ENCODE peak calls at places on chromosomes 2 and 18, in four cellular contexts. O is HepG2, H is K562, C is H1. G is an unnamed sample.
A peak's percentile ranks its signal among the peaks of the same experiment; 100 is the strongest.

GRCh38 chr2:42092084-42092996 is 44.5 kb downstream of the PKDCC start:
- DNase-seq in O (peak; percentile 98), H (no peak), C (no peak), G (no peak)

GRCh38 chr2:196168181-196168580 is 3.2 kb downstream of the STK17B start:
- DNase-seq in O (no peak), H (peak; percentile 34), C (no peak), G (no peak)

GRCh38 chr18:39913790-39914366 is 2041.2 kb upstream of the PIK3C3 start:
- DNase-seq in O (no peak), H (no peak), C (no peak), G (no peak)

GRCh38 chr2:233353101-233353768 is 1.1 kb upstream of the DGKD start:
- DNase-seq in O (no peak), H (no peak), C (no peak), G (no peak)

GRCh38 chr2:109615637-109616144 is 1.5 kb downstream of the SOWAHC start:
- DNase-seq in O (peak; percentile 73), H (no peak), C (peak; percentile 65), G (no peak)

GRCh38 chr2:226716126-226716525 is 83.5 kb downstream of the IRS1 start:
- DNase-seq in O (no peak), H (no peak), C (no peak), G (no peak)

GRCh38 chr2:176419591-176420071 is 150.4 kb downstream of the MTX2 start:
- DNase-seq in O (no peak), H (no peak), C (no peak), G (no peak)

GRCh38 chr2:231554748-231555545 is 24.7 kb upstream of the NMUR1 start:
- DNase-seq in O (no peak), H (no peak), C (no peak), G (no peak)

GRCh38 chr2:220394433-220394832 is 767.0 kb downstream of the SLC4A3 start:
- DNase-seq in O (no peak), H (no peak), C (no peak), G (no peak)

GRCh38 chr2:217331577-217332139 is 471.8 kb upstream of the TNP1 start:
- DNase-seq in O (peak; percentile 99), H (no peak), C (no peak), G (no peak)

GRCh38 chr18:48545690-48546365 is 7.0 kb downstream of the CTIF start:
- DNase-seq in O (no peak), H (peak; percentile 81), C (peak; percentile 62), G (no peak)

GRCh38 chr2:44168684-44169154 is at the start of gene PPM1B:
- DNase-seq in O (no peak), H (peak; percentile 99), C (peak; percentile 99), G (no peak)

GRCh38 chr18:37286801-37287200 is 278.8 kb downstream of the CELF4 start:
- DNase-seq in O (no peak), H (no peak), C (no peak), G (no peak)

GRCh38 chr18:55323051-55323994 is 264.7 kb downstream of the TCF4 start:
- DNase-seq in O (no peak), H (no peak), C (no peak), G (no peak)

GRCh38 chr2:32360416-32360815 is 3.6 kb downstream of the BIRC6 start:
- DNase-seq in O (no peak), H (no peak), C (no peak), G (no peak)

GRCh38 chr2:237695201-237695780 is 67.9 kb downstream of the LRRFIP1 start:
- DNase-seq in O (no peak), H (peak; percentile 57), C (no peak), G (peak; percentile 71)

GRCh38 chr18:63518178-63519012 is 23.8 kb upstream of the SERPINB12 start:
- DNase-seq in O (peak; percentile 75), H (peak; percentile 77), C (peak; percentile 60), G (peak; percentile 78)

GRCh38 chr2:216372761-216373291 is 543 bp upstream of the MARCHF4 start:
- DNase-seq in O (no peak), H (no peak), C (no peak), G (no peak)

GRCh38 chr18:69703461-69703860 is 244.2 kb downstream of the CD226 start:
- DNase-seq in O (no peak), H (no peak), C (no peak), G (no peak)

GRCh38 chr2:28950941-28951630 is 30.0 kb upstream of the TOGARAM2 start:
- DNase-seq in O (no peak), H (no peak), C (no peak), G (no peak)

GRCh38 chr2:233477548-233478433 is 88.8 kb downstream of the USP40 start:
- DNase-seq in O (no peak), H (no peak), C (no peak), G (no peak)

GRCh38 chr2:224682121-224682520 is 34.0 kb downstream of the CCDC195 start:
- DNase-seq in O (no peak), H (no peak), C (no peak), G (no peak)

GRCh38 chr2:200863655-200864205 is 728 bp downstream of the CLK1 start:
- DNase-seq in O (no peak), H (no peak), C (no peak), G (no peak)

GRCh38 chr18:22106536-22107292 is 62.7 kb upstream of the GATA6 start:
- DNase-seq in O (peak; percentile 12), H (peak; percentile 46), C (no peak), G (no peak)

GRCh38 chr2:215942194-215942593 is 71.2 kb downstream of the MREG start:
- DNase-seq in O (no peak), H (no peak), C (peak; percentile 24), G (no peak)

GRCh38 chr2:44118257-44118656 is 50.4 kb upstream of the PPM1B start:
- DNase-seq in O (no peak), H (peak; percentile 31), C (no peak), G (no peak)

GRCh38 chr2:217951521-217952247 is 51.1 kb downstream of the TNS1 start:
- DNase-seq in O (no peak), H (no peak), C (no peak), G (no peak)

GRCh38 chr18:66682855-66683322 is 79.0 kb upstream of the CDH19 start:
- DNase-seq in O (no peak), H (no peak), C (no peak), G (no peak)

GRCh38 chr2:16044946-16045456 is 104.7 kb downstream of the MYCN start:
- DNase-seq in O (no peak), H (no peak), C (no peak), G (no peak)

GRCh38 chr2:205730701-205731271 is 48.5 kb downstream of the NRP2 start:
- DNase-seq in O (no peak), H (no peak), C (no peak), G (no peak)

GRCh38 chr2:2662037-2662846 is 331.2 kb upstream of the MYT1L start:
- DNase-seq in O (no peak), H (no peak), C (no peak), G (no peak)

GRCh38 chr2:30417253-30417652 is 29.8 kb upstream of the LCLAT1 start:
- DNase-seq in O (no peak), H (no peak), C (no peak), G (no peak)

GRCh38 chr2:45746888-45747287 is 95.4 kb downstream of the PRKCE start:
- DNase-seq in O (no peak), H (no peak), C (no peak), G (no peak)

GRCh38 chr18:9824862-9825479 is 60.8 kb upstream of the TXNDC2 start:
- DNase-seq in O (no peak), H (no peak), C (no peak), G (no peak)
- TF ChIP-seq FOSL1 in O (no peak), H (no peak), C (no peak), G (no peak)

GRCh38 chr18:76657428-76657827 is 162.4 kb upstream of the ZNF516 start:
- DNase-seq in O (no peak), H (no peak), C (no peak), G (no peak)
- TF ChIP-seq FOSL1 in O (no peak), H (no peak), C (no peak), G (no peak)

GRCh38 chr18:60157810-60158209 is 214.8 kb downstream of the MC4R start:
- DNase-seq in O (no peak), H (no peak), C (no peak), G (no peak)
- TF ChIP-seq FOSL1 in O (no peak), H (no peak), C (no peak), G (no peak)

GRCh38 chr2:72144746-72145657 is 2.7 kb downstream of the CYP26B1 start:
- DNase-seq in O (peak; percentile 24), H (no peak), C (peak; percentile 92), G (peak; percentile 58)
- TF ChIP-seq FOSL1 in O (no peak), H (no peak), C (no peak), G (no peak)

DNA sequence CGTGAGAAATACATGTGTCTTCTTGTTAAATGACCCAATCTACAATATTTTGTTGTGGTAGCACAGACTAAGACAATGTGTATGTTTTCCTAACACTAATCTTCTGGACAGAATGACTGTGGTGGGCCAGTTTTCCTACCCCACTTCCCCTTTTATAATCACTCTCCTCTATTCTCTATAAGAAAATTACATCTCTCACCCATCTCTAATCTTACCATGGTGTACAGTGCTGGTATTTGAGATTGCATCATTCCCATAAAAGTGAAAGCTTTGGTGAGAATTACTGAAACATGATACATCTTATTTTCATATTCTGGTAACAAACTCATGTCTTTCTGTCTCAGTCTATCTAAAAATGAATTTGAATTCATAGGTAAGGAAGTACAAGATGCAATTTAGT is 40.5 kb downstream of the CAVIN2 start:
- DNase-seq in O (no peak), H (no peak), C (no peak), G (no peak)
- TF ChIP-seq FOSL1 in O (no peak), H (no peak), C (no peak), G (no peak)